ENCODE peak calls at places on chromosomes 13 and 19, in four cellular contexts. V is Karpas-422, K is HFF-Myc, Z is right cardiac atrium. D is an unnamed sample.

GRCh38 chr13:53013113-53013512 is 15.5 kb upstream of the OLFM4 start:
- DNase-seq in V (no peak), K (no peak), Z (no peak), D (no peak)

GRCh38 chr19:28424662-28425430 is 788.1 kb downstream of the UQCRFS1 start:
- DNase-seq in V (no peak), K (no peak), Z (no peak), D (no peak)

GRCh38 chr19:3565177-3565576 is 7.6 kb upstream of the HMG20B start:
- DNase-seq in V (no peak), K (no peak), Z (no peak), D (no peak)

GRCh38 chr19:15780595-15781418 is 6.7 kb upstream of the OR10H5 start:
- DNase-seq in V (no peak), K (no peak), Z (peak; percentile 67), D (no peak)

GRCh38 chr19:50508850-50509190 is 2.2 kb downstream of the JOSD2 start:
- DNase-seq in V (no peak), K (no peak), Z (no peak), D (no peak)

GRCh38 chr19:51798958-51799310 is 4.0 kb downstream of the FPR3 start:
- DNase-seq in V (no peak), K (no peak), Z (peak; percentile 76), D (peak; percentile 70)

GRCh38 chr13:109383683-109384082 is 402.7 kb downstream of the IRS2 start:
- DNase-seq in V (no peak), K (no peak), Z (no peak), D (no peak)

GRCh38 chr13:20995245-20995829 is 66.0 kb downstream of the LATS2 start:
- DNase-seq in V (no peak), K (no peak), Z (no peak), D (no peak)

GRCh38 chr19:4521170-4521887 is 3.0 kb upstream of the PLIN4 start:
- DNase-seq in V (no peak), K (no peak), Z (no peak), D (peak; percentile 44)